ENCODE peak calls at places on chromosome 15, in ten cellular contexts. F is AG09309, X is fibroblast of mammary gland, N is choroid plexus epithelial cell, H is Calu3, M is IMR-90, B is B cell, P is GM20000, Z is fibroblast of lung, E is cardiac muscle cell. S is an unnamed sample.

GRCh38 chr15:77497942-77498361 is 77.3 kb downstream of the HMG20A start:
- DNase-seq in H (no peak), X (no peak), N (peak; percentile 57), P (no peak), M (peak; percentile 29), F (no peak), Z (no peak), B (no peak), E (peak; percentile 31), S (no peak)

GRCh38 chr15:60370804-60371700 is 26.7 kb downstream of the ANXA2 start:
- DNase-seq in X (peak; percentile 99), F (peak; percentile 98), E (peak; percentile 99), Z (peak; percentile 97), N (peak; percentile 99), H (peak; percentile 87), P (no peak), B (no peak), M (peak; percentile 99), S (no peak)

GRCh38 chr15:60751985-60752952 is 273.3 kb upstream of the ICE2 start:
- DNase-seq in X (peak; percentile 87), P (no peak), F (peak; percentile 11), N (peak; percentile 95), M (peak; percentile 85), B (no peak), Z (peak; percentile 92), H (no peak), E (peak; percentile 90), S (no peak)

GRCh38 chr15:76158250-76158649 is 98.5 kb downstream of the TMEM266 start:
- DNase-seq in X (no peak), P (no peak), Z (no peak), E (no peak), B (no peak), H (no peak), N (no peak), M (no peak), F (no peak), S (no peak)

GRCh38 chr15:97177135-97177704 is 783.3 kb upstream of the ARRDC4 start:
- DNase-seq in P (no peak), M (no peak), F (no peak), X (no peak), H (no peak), B (no peak), E (no peak), Z (no peak), N (peak; percentile 63), S (peak; percentile 77)

GRCh38 chr15:35305031-35305555 is 220.0 kb upstream of the NANOGP8 start:
- DNase-seq in M (no peak), B (no peak), N (no peak), X (no peak), Z (no peak), F (no peak), H (no peak), P (no peak), E (no peak), S (no peak)

GRCh38 chr15:59570364-59570763 is 41.2 kb upstream of the GCNT3 start:
- DNase-seq in M (no peak), Z (no peak), B (no peak), X (no peak), P (no peak), H (peak; percentile 68), N (no peak), E (no peak), F (no peak), S (no peak)

GRCh38 chr15:49823987-49824538 is 203.2 kb downstream of the DTWD1 start:
- DNase-seq in Z (no peak), M (peak; percentile 29), N (no peak), H (no peak), X (no peak), E (peak; percentile 21), F (no peak), B (no peak), P (no peak), S (no peak)

GRCh38 chr15:68635142-68635541 is 56.3 kb downstream of the CORO2B start:
- DNase-seq in F (no peak), X (peak; percentile 50), B (no peak), M (no peak), Z (peak; percentile 54), N (no peak), P (no peak), E (no peak), H (no peak), S (no peak)

GRCh38 chr15:63015618-63016017 is 26.9 kb upstream of the TPM1 start:
- DNase-seq in B (no peak), H (peak; percentile 34), P (no peak), N (peak; percentile 85), M (peak; percentile 80), F (no peak), E (peak; percentile 66), Z (peak; percentile 80), X (peak; percentile 90), S (no peak)

GRCh38 chr15:39624806-39625205 is 43.9 kb downstream of the THBS1 start:
- DNase-seq in M (peak; percentile 93), B (no peak), F (peak; percentile 82), E (peak; percentile 93), P (peak; percentile 28), X (peak; percentile 93), H (peak; percentile 16), N (peak; percentile 97), Z (peak; percentile 90), S (no peak)

GRCh38 chr15:61314443-61314842 is 85.3 kb upstream of the RORA start:
- DNase-seq in P (no peak), X (no peak), H (no peak), Z (no peak), N (no peak), B (no peak), M (no peak), E (no peak), F (no peak), S (no peak)

GRCh38 chr15:73921257-73921890 is 4.9 kb upstream of the LOXL1 start:
- DNase-seq in F (no peak), N (no peak), M (no peak), E (no peak), H (no peak), P (no peak), B (no peak), X (no peak), Z (no peak), S (no peak)

GRCh38 chr15:73923488-73924164 is 2.6 kb upstream of the LOXL1 start:
- DNase-seq in P (no peak), F (no peak), M (no peak), E (no peak), Z (no peak), X (no peak), H (no peak), N (no peak), B (no peak), S (no peak)

GRCh38 chr15:73924258-73924921 is 1.9 kb upstream of the LOXL1 start:
- DNase-seq in F (peak; percentile 50), X (peak; percentile 91), N (peak; percentile 92), B (no peak), Z (peak; percentile 89), M (peak; percentile 92), E (peak; percentile 89), H (peak; percentile 37), P (no peak), S (peak; percentile 31)

GRCh38 chr15:73922186-73923151 is 3.8 kb upstream of the LOXL1 start:
- DNase-seq in M (peak; percentile 70), X (peak; percentile 62), Z (peak; percentile 90), N (peak; percentile 70), E (peak; percentile 92), B (no peak), F (no peak), P (no peak), H (no peak), S (peak; percentile 61)

GRCh38 chr15:73923156-73923487 is 3.1 kb upstream of the LOXL1 start:
- DNase-seq in H (no peak), F (no peak), B (no peak), P (no peak), M (no peak), E (no peak), Z (no peak), N (no peak), X (no peak), S (peak; percentile 29)
- TF ChIP-seq CTCF in H (no peak), F (no peak), B (no peak), P (no peak), M (no peak), E (no peak), Z (no peak), N (no peak), X (no peak), S (no peak)

DNA sequence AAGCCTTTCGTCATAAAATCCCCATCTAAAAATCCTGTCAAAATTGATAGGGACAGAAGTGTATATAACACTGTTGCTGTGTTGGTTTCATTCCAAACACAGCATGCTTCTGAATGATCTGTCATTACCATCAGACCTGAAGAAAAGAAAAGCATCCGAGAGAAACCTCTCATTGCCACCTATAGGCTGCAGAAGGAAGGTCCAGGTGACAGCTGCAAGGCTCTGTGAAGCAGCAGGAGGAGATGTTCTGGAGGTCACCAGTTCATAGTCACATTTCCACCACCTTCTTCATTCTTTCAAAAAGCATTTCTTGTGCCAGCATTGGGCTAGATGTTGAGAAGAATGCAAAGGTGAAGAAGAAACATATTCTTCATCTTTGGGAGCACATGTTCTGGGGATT is 503.7 kb upstream of the NR2F2 start:
- DNase-seq in F (no peak), Z (no peak), M (no peak), B (no peak), H (peak; percentile 14), E (no peak), X (no peak), N (peak; percentile 57), P (no peak), S (no peak)
- TF ChIP-seq CTCF in F (no peak), Z (no peak), M (no peak), B (no peak), H (no peak), E (no peak), X (peak; percentile 15), N (peak; percentile 57), P (no peak), S (no peak)

GRCh38 chr15:54566654-54567053 is 588.4 kb downstream of the UNC13C start:
- DNase-seq in F (no peak), X (no peak), B (no peak), H (no peak), E (no peak), N (no peak), Z (no peak), M (no peak), P (no peak), S (no peak)
- TF ChIP-seq CTCF in F (no peak), X (no peak), B (no peak), H (no peak), E (no peak), N (no peak), Z (no peak), M (no peak), P (no peak), S (no peak)

GRCh38 chr15:54082836-54083492 is 104.7 kb downstream of the UNC13C start:
- DNase-seq in M (peak; percentile 0), B (peak; percentile 23), H (peak; percentile 20), X (peak; percentile 11), E (peak; percentile 1), N (peak; percentile 12), P (peak; percentile 17), Z (peak; percentile 10), F (no peak), S (peak; percentile 41)
- TF ChIP-seq CTCF in M (peak; percentile 55), B (peak; percentile 71), H (peak; percentile 87), X (peak; percentile 72), E (peak; percentile 55), N (peak; percentile 78), P (peak; percentile 29), Z (peak; percentile 85), F (peak; percentile 26), S (peak; percentile 83)

S was measured in nephron progenitor cell.